ENCODE peak calls at places on chromosomes 16 and 17, in ten cellular contexts. One of them, this sample, is unnamed.

GRCh38 chr17:77027271-77027670 is 113.5 kb upstream of the SEC14L1 start:
- DNase-seq in NCI-H446: no peak
- DNase-seq in activated T-cell treated with anti-CD3 and anti-CD28 coated beads, Interleukin-2, amount 50 U/mL, for 72 hours: no peak
- DNase-seq in posterior cingulate gyrus: no peak
- DNase-seq in posterior vena cava: no peak
- DNase-seq in CD4-positive, alpha-beta memory T cell: no peak
- DNase-seq in stimulated activated naive B cell treated with anti-CD40 and anti-IgM and Interleukin-4, amounts not matched to agents 10 μg/mL and 1 μg/mL and 100 μg/mL, for 72 hours: no peak
- DNase-seq in stimulated activated CD4-positive, alpha-beta T cell treated with anti-CD3 and anti-CD28 coated beads, TNF-alpha, amount 100 ng/mL, for 48 hours: no peak
- DNase-seq in iPS-NIHi11: no peak
- DNase-seq in mesothelial cell of epicardium: no peak
- DNase-seq in this sample: no peak

GRCh38 chr17:28446716-28447395 is 26.6 kb upstream of the SLC13A2 start:
- DNase-seq in NCI-H446: no peak
- DNase-seq in activated T-cell treated with anti-CD3 and anti-CD28 coated beads, Interleukin-2, amount 50 U/mL, for 72 hours: no peak
- DNase-seq in posterior cingulate gyrus: no peak
- DNase-seq in posterior vena cava: no peak
- DNase-seq in CD4-positive, alpha-beta memory T cell: no peak
- DNase-seq in stimulated activated naive B cell treated with anti-CD40 and anti-IgM and Interleukin-4, amounts not matched to agents 10 μg/mL and 1 μg/mL and 100 μg/mL, for 72 hours: no peak
- DNase-seq in stimulated activated CD4-positive, alpha-beta T cell treated with anti-CD3 and anti-CD28 coated beads, TNF-alpha, amount 100 ng/mL, for 48 hours: no peak
- DNase-seq in iPS-NIHi11: no peak
- DNase-seq in mesothelial cell of epicardium: no peak
- DNase-seq in this sample: no peak

GRCh38 chr17:42928714-42929496 is 28.3 kb downstream of the G6PC1 start:
- DNase-seq in NCI-H446: no peak
- DNase-seq in activated T-cell treated with anti-CD3 and anti-CD28 coated beads, Interleukin-2, amount 50 U/mL, for 72 hours: peak; percentile 54
- DNase-seq in posterior cingulate gyrus: no peak
- DNase-seq in posterior vena cava: peak; percentile 72
- DNase-seq in CD4-positive, alpha-beta memory T cell: no peak
- DNase-seq in stimulated activated naive B cell treated with anti-CD40 and anti-IgM and Interleukin-4, amounts not matched to agents 10 μg/mL and 1 μg/mL and 100 μg/mL, for 72 hours: peak; percentile 54
- DNase-seq in stimulated activated CD4-positive, alpha-beta T cell treated with anti-CD3 and anti-CD28 coated beads, TNF-alpha, amount 100 ng/mL, for 48 hours: peak; percentile 7
- DNase-seq in iPS-NIHi11: peak; percentile 74
- DNase-seq in mesothelial cell of epicardium: no peak
- DNase-seq in this sample: peak; percentile 36

GRCh38 chr16:58393138-58393504 is 850 bp downstream of the GINS3 start:
- DNase-seq in NCI-H446: no peak
- DNase-seq in activated T-cell treated with anti-CD3 and anti-CD28 coated beads, Interleukin-2, amount 50 U/mL, for 72 hours: no peak
- DNase-seq in posterior cingulate gyrus: no peak
- DNase-seq in posterior vena cava: no peak
- DNase-seq in CD4-positive, alpha-beta memory T cell: no peak
- DNase-seq in stimulated activated naive B cell treated with anti-CD40 and anti-IgM and Interleukin-4, amounts not matched to agents 10 μg/mL and 1 μg/mL and 100 μg/mL, for 72 hours: no peak
- DNase-seq in stimulated activated CD4-positive, alpha-beta T cell treated with anti-CD3 and anti-CD28 coated beads, TNF-alpha, amount 100 ng/mL, for 48 hours: no peak
- DNase-seq in iPS-NIHi11: peak; percentile 26
- DNase-seq in mesothelial cell of epicardium: no peak
- DNase-seq in this sample: no peak

GRCh38 chr17:43389022-43389947 is 9.5 kb upstream of the ARL4D start:
- DNase-seq in NCI-H446: peak; percentile 67
- DNase-seq in activated T-cell treated with anti-CD3 and anti-CD28 coated beads, Interleukin-2, amount 50 U/mL, for 72 hours: peak; percentile 90
- DNase-seq in posterior cingulate gyrus: peak; percentile 69
- DNase-seq in posterior vena cava: peak; percentile 95
- DNase-seq in CD4-positive, alpha-beta memory T cell: peak; percentile 89
- DNase-seq in stimulated activated naive B cell treated with anti-CD40 and anti-IgM and Interleukin-4, amounts not matched to agents 10 μg/mL and 1 μg/mL and 100 μg/mL, for 72 hours: peak; percentile 76
- DNase-seq in stimulated activated CD4-positive, alpha-beta T cell treated with anti-CD3 and anti-CD28 coated beads, TNF-alpha, amount 100 ng/mL, for 48 hours: no peak
- DNase-seq in iPS-NIHi11: peak; percentile 49
- DNase-seq in mesothelial cell of epicardium: peak; percentile 64
- DNase-seq in this sample: peak; percentile 54

GRCh38 chr16:88924834-88925539 is 52.0 kb downstream of the CBFA2T3 start:
- DNase-seq in NCI-H446: no peak
- DNase-seq in activated T-cell treated with anti-CD3 and anti-CD28 coated beads, Interleukin-2, amount 50 U/mL, for 72 hours: peak; percentile 43
- DNase-seq in posterior cingulate gyrus: no peak
- DNase-seq in posterior vena cava: no peak
- DNase-seq in CD4-positive, alpha-beta memory T cell: no peak
- DNase-seq in stimulated activated naive B cell treated with anti-CD40 and anti-IgM and Interleukin-4, amounts not matched to agents 10 μg/mL and 1 μg/mL and 100 μg/mL, for 72 hours: peak; percentile 77
- DNase-seq in stimulated activated CD4-positive, alpha-beta T cell treated with anti-CD3 and anti-CD28 coated beads, TNF-alpha, amount 100 ng/mL, for 48 hours: no peak
- DNase-seq in iPS-NIHi11: peak; percentile 82
- DNase-seq in mesothelial cell of epicardium: no peak
- DNase-seq in this sample: peak; percentile 68

GRCh38 chr16:85370881-85371651 is 242.1 kb upstream of the GSE1 start:
- DNase-seq in NCI-H446: no peak
- DNase-seq in activated T-cell treated with anti-CD3 and anti-CD28 coated beads, Interleukin-2, amount 50 U/mL, for 72 hours: no peak
- DNase-seq in posterior cingulate gyrus: peak; percentile 35
- DNase-seq in posterior vena cava: peak; percentile 91
- DNase-seq in CD4-positive, alpha-beta memory T cell: no peak
- DNase-seq in stimulated activated naive B cell treated with anti-CD40 and anti-IgM and Interleukin-4, amounts not matched to agents 10 μg/mL and 1 μg/mL and 100 μg/mL, for 72 hours: no peak
- DNase-seq in stimulated activated CD4-positive, alpha-beta T cell treated with anti-CD3 and anti-CD28 coated beads, TNF-alpha, amount 100 ng/mL, for 48 hours: no peak
- DNase-seq in iPS-NIHi11: no peak
- DNase-seq in mesothelial cell of epicardium: no peak
- DNase-seq in this sample: no peak

GRCh38 chr17:7466318-7466643 is 13.2 kb downstream of the ZBTB4 start:
- DNase-seq in NCI-H446: no peak
- DNase-seq in activated T-cell treated with anti-CD3 and anti-CD28 coated beads, Interleukin-2, amount 50 U/mL, for 72 hours: no peak
- DNase-seq in posterior cingulate gyrus: no peak
- DNase-seq in posterior vena cava: no peak
- DNase-seq in CD4-positive, alpha-beta memory T cell: no peak
- DNase-seq in stimulated activated naive B cell treated with anti-CD40 and anti-IgM and Interleukin-4, amounts not matched to agents 10 μg/mL and 1 μg/mL and 100 μg/mL, for 72 hours: no peak
- DNase-seq in stimulated activated CD4-positive, alpha-beta T cell treated with anti-CD3 and anti-CD28 coated beads, TNF-alpha, amount 100 ng/mL, for 48 hours: no peak
- DNase-seq in iPS-NIHi11: no peak
- DNase-seq in mesothelial cell of epicardium: no peak
- DNase-seq in this sample: no peak

GRCh38 chr16:12398029-12398735 is 405.5 kb downstream of the CPPED1 start:
- DNase-seq in NCI-H446: no peak
- DNase-seq in activated T-cell treated with anti-CD3 and anti-CD28 coated beads, Interleukin-2, amount 50 U/mL, for 72 hours: no peak
- DNase-seq in posterior cingulate gyrus: no peak
- DNase-seq in posterior vena cava: no peak
- DNase-seq in CD4-positive, alpha-beta memory T cell: no peak
- DNase-seq in stimulated activated naive B cell treated with anti-CD40 and anti-IgM and Interleukin-4, amounts not matched to agents 10 μg/mL and 1 μg/mL and 100 μg/mL, for 72 hours: no peak
- DNase-seq in stimulated activated CD4-positive, alpha-beta T cell treated with anti-CD3 and anti-CD28 coated beads, TNF-alpha, amount 100 ng/mL, for 48 hours: no peak
- DNase-seq in iPS-NIHi11: no peak
- DNase-seq in mesothelial cell of epicardium: no peak
- DNase-seq in this sample: no peak

GRCh38 chr16:47142469-47143328 is 1.0 kb downstream of the NETO2 start:
- DNase-seq in NCI-H446: no peak
- DNase-seq in activated T-cell treated with anti-CD3 and anti-CD28 coated beads, Interleukin-2, amount 50 U/mL, for 72 hours: peak; percentile 28
- DNase-seq in posterior cingulate gyrus: peak; percentile 45
- DNase-seq in posterior vena cava: no peak
- DNase-seq in CD4-positive, alpha-beta memory T cell: peak; percentile 17
- DNase-seq in stimulated activated naive B cell treated with anti-CD40 and anti-IgM and Interleukin-4, amounts not matched to agents 10 μg/mL and 1 μg/mL and 100 μg/mL, for 72 hours: peak; percentile 13
- DNase-seq in stimulated activated CD4-positive, alpha-beta T cell treated with anti-CD3 and anti-CD28 coated beads, TNF-alpha, amount 100 ng/mL, for 48 hours: no peak
- DNase-seq in iPS-NIHi11: peak; percentile 25
- DNase-seq in mesothelial cell of epicardium: peak; percentile 62
- DNase-seq in this sample: no peak

GRCh38 chr16:11152205-11152604 is 103.8 kb downstream of the SOCS1 start:
- DNase-seq in NCI-H446: no peak
- DNase-seq in activated T-cell treated with anti-CD3 and anti-CD28 coated beads, Interleukin-2, amount 50 U/mL, for 72 hours: no peak
- DNase-seq in posterior cingulate gyrus: no peak
- DNase-seq in posterior vena cava: no peak
- DNase-seq in CD4-positive, alpha-beta memory T cell: no peak
- DNase-seq in stimulated activated naive B cell treated with anti-CD40 and anti-IgM and Interleukin-4, amounts not matched to agents 10 μg/mL and 1 μg/mL and 100 μg/mL, for 72 hours: no peak
- DNase-seq in stimulated activated CD4-positive, alpha-beta T cell treated with anti-CD3 and anti-CD28 coated beads, TNF-alpha, amount 100 ng/mL, for 48 hours: no peak
- DNase-seq in iPS-NIHi11: no peak
- DNase-seq in mesothelial cell of epicardium: no peak
- DNase-seq in this sample: peak; percentile 74

GRCh38 chr17:34275881-34276280 is 5.9 kb downstream of the CCL7 start:
- DNase-seq in NCI-H446: no peak
- DNase-seq in activated T-cell treated with anti-CD3 and anti-CD28 coated beads, Interleukin-2, amount 50 U/mL, for 72 hours: no peak
- DNase-seq in posterior cingulate gyrus: no peak
- DNase-seq in posterior vena cava: no peak
- DNase-seq in CD4-positive, alpha-beta memory T cell: no peak
- DNase-seq in stimulated activated naive B cell treated with anti-CD40 and anti-IgM and Interleukin-4, amounts not matched to agents 10 μg/mL and 1 μg/mL and 100 μg/mL, for 72 hours: no peak
- DNase-seq in stimulated activated CD4-positive, alpha-beta T cell treated with anti-CD3 and anti-CD28 coated beads, TNF-alpha, amount 100 ng/mL, for 48 hours: no peak
- DNase-seq in iPS-NIHi11: no peak
- DNase-seq in mesothelial cell of epicardium: no peak
- DNase-seq in this sample: no peak

GRCh38 chr17:55062921-55063320 is 94.4 kb downstream of the STXBP4 start:
- DNase-seq in NCI-H446: no peak
- DNase-seq in activated T-cell treated with anti-CD3 and anti-CD28 coated beads, Interleukin-2, amount 50 U/mL, for 72 hours: no peak
- DNase-seq in posterior cingulate gyrus: no peak
- DNase-seq in posterior vena cava: no peak
- DNase-seq in CD4-positive, alpha-beta memory T cell: no peak
- DNase-seq in stimulated activated naive B cell treated with anti-CD40 and anti-IgM and Interleukin-4, amounts not matched to agents 10 μg/mL and 1 μg/mL and 100 μg/mL, for 72 hours: no peak
- DNase-seq in stimulated activated CD4-positive, alpha-beta T cell treated with anti-CD3 and anti-CD28 coated beads, TNF-alpha, amount 100 ng/mL, for 48 hours: no peak
- DNase-seq in iPS-NIHi11: no peak
- DNase-seq in mesothelial cell of epicardium: no peak
- DNase-seq in this sample: no peak

GRCh38 chr17:69335018-69335417 is 8.1 kb upstream of the ABCA5 start:
- DNase-seq in NCI-H446: no peak
- DNase-seq in activated T-cell treated with anti-CD3 and anti-CD28 coated beads, Interleukin-2, amount 50 U/mL, for 72 hours: no peak
- DNase-seq in posterior cingulate gyrus: no peak
- DNase-seq in posterior vena cava: no peak
- DNase-seq in CD4-positive, alpha-beta memory T cell: peak; percentile 22
- DNase-seq in stimulated activated naive B cell treated with anti-CD40 and anti-IgM and Interleukin-4, amounts not matched to agents 10 μg/mL and 1 μg/mL and 100 μg/mL, for 72 hours: no peak
- DNase-seq in stimulated activated CD4-positive, alpha-beta T cell treated with anti-CD3 and anti-CD28 coated beads, TNF-alpha, amount 100 ng/mL, for 48 hours: no peak
- DNase-seq in iPS-NIHi11: peak; percentile 44
- DNase-seq in mesothelial cell of epicardium: no peak
- DNase-seq in this sample: no peak

GRCh38 chr17:10798332-10798749 is 5.6 kb downstream of the TMEM238L start:
- DNase-seq in NCI-H446: no peak
- DNase-seq in activated T-cell treated with anti-CD3 and anti-CD28 coated beads, Interleukin-2, amount 50 U/mL, for 72 hours: no peak
- DNase-seq in posterior cingulate gyrus: no peak
- DNase-seq in posterior vena cava: peak; percentile 2
- DNase-seq in CD4-positive, alpha-beta memory T cell: no peak
- DNase-seq in stimulated activated naive B cell treated with anti-CD40 and anti-IgM and Interleukin-4, amounts not matched to agents 10 μg/mL and 1 μg/mL and 100 μg/mL, for 72 hours: no peak
- DNase-seq in stimulated activated CD4-positive, alpha-beta T cell treated with anti-CD3 and anti-CD28 coated beads, TNF-alpha, amount 100 ng/mL, for 48 hours: no peak
- DNase-seq in iPS-NIHi11: no peak
- DNase-seq in mesothelial cell of epicardium: no peak
- DNase-seq in this sample: no peak

GRCh38 chr16:5965321-5965720 is 867.7 kb upstream of the EEF2KMT start:
- DNase-seq in NCI-H446: no peak
- DNase-seq in activated T-cell treated with anti-CD3 and anti-CD28 coated beads, Interleukin-2, amount 50 U/mL, for 72 hours: no peak
- DNase-seq in posterior cingulate gyrus: no peak
- DNase-seq in posterior vena cava: no peak
- DNase-seq in CD4-positive, alpha-beta memory T cell: no peak
- DNase-seq in stimulated activated naive B cell treated with anti-CD40 and anti-IgM and Interleukin-4, amounts not matched to agents 10 μg/mL and 1 μg/mL and 100 μg/mL, for 72 hours: no peak
- DNase-seq in stimulated activated CD4-positive, alpha-beta T cell treated with anti-CD3 and anti-CD28 coated beads, TNF-alpha, amount 100 ng/mL, for 48 hours: no peak
- DNase-seq in iPS-NIHi11: no peak
- DNase-seq in mesothelial cell of epicardium: no peak
- DNase-seq in this sample: no peak

GRCh38 chr17:52823155-52823554 is 664.6 kb upstream of the CA10 start:
- DNase-seq in NCI-H446: no peak
- DNase-seq in activated T-cell treated with anti-CD3 and anti-CD28 coated beads, Interleukin-2, amount 50 U/mL, for 72 hours: no peak
- DNase-seq in posterior cingulate gyrus: no peak
- DNase-seq in posterior vena cava: no peak
- DNase-seq in CD4-positive, alpha-beta memory T cell: no peak
- DNase-seq in stimulated activated naive B cell treated with anti-CD40 and anti-IgM and Interleukin-4, amounts not matched to agents 10 μg/mL and 1 μg/mL and 100 μg/mL, for 72 hours: no peak
- DNase-seq in stimulated activated CD4-positive, alpha-beta T cell treated with anti-CD3 and anti-CD28 coated beads, TNF-alpha, amount 100 ng/mL, for 48 hours: no peak
- DNase-seq in iPS-NIHi11: no peak
- DNase-seq in mesothelial cell of epicardium: no peak
- DNase-seq in this sample: no peak

GRCh38 chr16:21179126-21179982 is 20.9 kb downstream of the LDAF1 start:
- DNase-seq in NCI-H446: no peak
- DNase-seq in activated T-cell treated with anti-CD3 and anti-CD28 coated beads, Interleukin-2, amount 50 U/mL, for 72 hours: no peak
- DNase-seq in posterior cingulate gyrus: no peak
- DNase-seq in posterior vena cava: no peak
- DNase-seq in CD4-positive, alpha-beta memory T cell: no peak
- DNase-seq in stimulated activated naive B cell treated with anti-CD40 and anti-IgM and Interleukin-4, amounts not matched to agents 10 μg/mL and 1 μg/mL and 100 μg/mL, for 72 hours: no peak
- DNase-seq in stimulated activated CD4-positive, alpha-beta T cell treated with anti-CD3 and anti-CD28 coated beads, TNF-alpha, amount 100 ng/mL, for 48 hours: no peak
- DNase-seq in iPS-NIHi11: no peak
- DNase-seq in mesothelial cell of epicardium: no peak
- DNase-seq in this sample: no peak

GRCh38 chr17:67993998-67994361 is 2.3 kb downstream of the C17orf58 start:
- DNase-seq in NCI-H446: no peak
- DNase-seq in activated T-cell treated with anti-CD3 and anti-CD28 coated beads, Interleukin-2, amount 50 U/mL, for 72 hours: no peak
- DNase-seq in posterior cingulate gyrus: no peak
- DNase-seq in posterior vena cava: no peak
- DNase-seq in CD4-positive, alpha-beta memory T cell: peak; percentile 10
- DNase-seq in stimulated activated naive B cell treated with anti-CD40 and anti-IgM and Interleukin-4, amounts not matched to agents 10 μg/mL and 1 μg/mL and 100 μg/mL, for 72 hours: no peak
- DNase-seq in stimulated activated CD4-positive, alpha-beta T cell treated with anti-CD3 and anti-CD28 coated beads, TNF-alpha, amount 100 ng/mL, for 48 hours: no peak
- DNase-seq in iPS-NIHi11: peak; percentile 31
- DNase-seq in mesothelial cell of epicardium: no peak
- DNase-seq in this sample: no peak

GRCh38 chr17:42227849-42228696 is 33.8 kb upstream of the GHDC start:
- DNase-seq in NCI-H446: no peak
- DNase-seq in activated T-cell treated with anti-CD3 and anti-CD28 coated beads, Interleukin-2, amount 50 U/mL, for 72 hours: no peak
- DNase-seq in posterior cingulate gyrus: no peak
- DNase-seq in posterior vena cava: no peak
- DNase-seq in CD4-positive, alpha-beta memory T cell: no peak
- DNase-seq in stimulated activated naive B cell treated with anti-CD40 and anti-IgM and Interleukin-4, amounts not matched to agents 10 μg/mL and 1 μg/mL and 100 μg/mL, for 72 hours: no peak
- DNase-seq in stimulated activated CD4-positive, alpha-beta T cell treated with anti-CD3 and anti-CD28 coated beads, TNF-alpha, amount 100 ng/mL, for 48 hours: no peak
- DNase-seq in iPS-NIHi11: no peak
- DNase-seq in mesothelial cell of epicardium: no peak
- DNase-seq in this sample: no peak